ENCODE peak calls at places on chromosomes 13 and 19, in eight cellular contexts. Y is Peyer's patch, S is stomach, R is tibial nerve, E is heart left ventricle, Q is adrenal gland, M is ovary, G is IMR-90. O is an unnamed sample.

GRCh38 chr19:41698746-41699230 is 9.6 kb upstream of the CEACAM5 start:
- DNase-seq in E (no peak), Y (peak), M (no peak), G (no peak), Q (no peak), S (peak), R (no peak), O (no peak)

GRCh38 chr19:34574704-34575103 is 93.1 kb downstream of the WTIP start:
- DNase-seq in S (no peak), Y (no peak), G (no peak), M (no peak), R (no peak), Q (no peak), E (no peak), O (no peak)

GRCh38 chr13:106426909-106427308 is 108.6 kb downstream of the EFNB2 start:
- DNase-seq in G (no peak), Y (no peak), M (no peak), Q (no peak), R (no peak), S (no peak), E (no peak), O (no peak)

GRCh38 chr13:35723820-35724219 is 247.3 kb upstream of the MAB21L1 start:
- DNase-seq in E (peak), Y (no peak), Q (peak), R (no peak), G (peak), S (no peak), M (peak), O (no peak)

GRCh38 chr13:94710081-94710809 is 2.1 kb downstream of the SOX21 start:
- DNase-seq in G (no peak), Y (no peak), S (no peak), M (no peak), Q (no peak), R (no peak), E (no peak), O (no peak)

GRCh38 chr13:30004204-30004603 is 153.8 kb upstream of the UBL3 start:
- DNase-seq in Q (no peak), Y (no peak), S (no peak), E (no peak), R (no peak), M (no peak), G (peak), O (no peak)

GRCh38 chr13:31756346-31756745 is 17.0 kb downstream of the RXFP2 start:
- DNase-seq in Y (no peak), G (peak), E (no peak), Q (no peak), R (no peak), S (no peak), M (no peak), O (no peak)

GRCh38 chr19:49808762-49809154 is 4.3 kb downstream of the FUZ start:
- DNase-seq in Y (peak), S (peak), G (peak), Q (peak), E (peak), R (peak), M (peak), O (peak)

GRCh38 chr13:99548448-99548847 is 47.2 kb downstream of the TM9SF2 start:
- DNase-seq in Q (no peak), E (no peak), M (no peak), S (no peak), R (no peak), G (no peak), Y (no peak), O (no peak)

GRCh38 chr13:45296259-45296658 is 44.7 kb downstream of the TPT1 start:
- DNase-seq in G (peak), M (no peak), R (no peak), S (no peak), Y (no peak), Q (no peak), E (no peak), O (no peak)

GRCh38 chr19:31314849-31315620 is 34.2 kb downstream of the TSHZ3 start:
- DNase-seq in Q (no peak), M (no peak), G (no peak), E (no peak), R (no peak), S (no peak), Y (no peak), O (no peak)

GRCh38 chr13:23544668-23545067 is 25.5 kb upstream of the TNFRSF19 start:
- DNase-seq in S (no peak), Q (no peak), R (no peak), Y (no peak), G (no peak), E (no peak), M (no peak), O (no peak)

GRCh38 chr13:56299650-56300049 is 841.1 kb upstream of the PRR20A start:
- DNase-seq in S (no peak), Y (no peak), G (no peak), R (no peak), M (no peak), Q (no peak), E (no peak), O (no peak)

GRCh38 chr19:355134-355533 is 10.5 kb upstream of the MIER2 start:
- DNase-seq in M (no peak), G (no peak), R (no peak), Y (no peak), Q (peak), S (no peak), E (no peak), O (no peak)

GRCh38 chr13:33639640-33640080 is 178.3 kb upstream of the RFC3 start:
- DNase-seq in M (no peak), R (no peak), Q (no peak), G (no peak), S (no peak), E (no peak), Y (no peak), O (no peak)

GRCh38 chr13:44667950-44668349 is 91.8 kb upstream of the TSC22D1 start:
- DNase-seq in S (no peak), E (no peak), Y (no peak), R (no peak), M (no peak), Q (no peak), G (peak), O (no peak)

GRCh38 chr13:60654405-60654804 is 257.4 kb downstream of the TDRD3 start:
- DNase-seq in G (no peak), S (peak), M (no peak), R (no peak), Y (no peak), Q (peak), E (peak), O (no peak)

GRCh38 chr13:109256866-109257760 is 529.3 kb downstream of the IRS2 start:
- DNase-seq in Q (peak), E (no peak), M (no peak), S (no peak), R (no peak), Y (no peak), G (peak), O (no peak)

GRCh38 chr19:43638214-43638990 is 1.2 kb downstream of the CADM4 start:
- DNase-seq in R (no peak), S (no peak), E (no peak), Y (no peak), M (no peak), Q (no peak), G (no peak), O (no peak)

GRCh38 chr13:90534617-90535340 is 812.7 kb upstream of the MIR17HG start:
- DNase-seq in R (no peak), E (no peak), Y (no peak), S (no peak), G (no peak), Q (no peak), M (no peak), O (no peak)

GRCh38 chr19:17726136-17726741 is 7.0 kb downstream of the MAP1S start:
- DNase-seq in Y (no peak), E (no peak), G (no peak), Q (no peak), S (no peak), R (no peak), M (no peak), O (no peak)

GRCh38 chr19:17722655-17723240 is 3.5 kb downstream of the MAP1S start:
- DNase-seq in G (no peak), R (no peak), Y (no peak), E (no peak), S (no peak), M (no peak), Q (no peak), O (no peak)

GRCh38 chr19:17725422-17726078 is 6.3 kb downstream of the MAP1S start:
- DNase-seq in E (no peak), Y (no peak), R (no peak), Q (no peak), G (no peak), S (no peak), M (no peak), O (no peak)

GRCh38 chr19:17726914-17727773 is 7.9 kb downstream of the MAP1S start:
- DNase-seq in E (no peak), M (no peak), G (no peak), Q (no peak), Y (no peak), S (no peak), R (no peak), O (no peak)

GRCh38 chr19:17724655-17725054 is 5.4 kb downstream of the MAP1S start:
- DNase-seq in G (no peak), E (no peak), S (no peak), M (no peak), Q (no peak), R (no peak), Y (no peak), O (no peak)
- TF ChIP-seq POLR2A in G (no peak), E (no peak), S (no peak), M (no peak), Q (no peak), R (no peak), Y (no peak), O (no peak)

GRCh38 chr19:7533925-7534480 is 1.5 kb upstream of the PNPLA6 start:
- DNase-seq in Q (peak), S (peak), E (peak), G (peak), M (peak), R (peak), Y (peak), O (peak)

GRCh38 chr19:7533281-7533819 is 2.2 kb upstream of the PNPLA6 start:
- DNase-seq in Q (peak), E (peak), Y (peak), S (peak), G (peak), R (peak), M (peak), O (no peak)

GRCh38 chr19:7534531-7534980 is 961 bp upstream of the PNPLA6 start:
- DNase-seq in E (peak), G (peak), M (peak), Q (peak), S (peak), Y (peak), R (no peak), O (no peak)

GRCh38 chr19:7535993-7536685 is 622 bp downstream of the PNPLA6 start:
- DNase-seq in Q (no peak), S (no peak), E (no peak), Y (no peak), G (no peak), R (no peak), M (no peak), O (peak)

GRCh38 chr19:7535035-7535992 is at the start of gene PNPLA6:
- DNase-seq in S (peak), M (peak), Y (peak), Q (peak), G (peak), R (peak), E (peak), O (peak)
- TF ChIP-seq POLR2A in S (no peak), M (peak), Y (peak), Q (peak), G (no peak), R (peak), E (no peak), O (peak)

DNA sequence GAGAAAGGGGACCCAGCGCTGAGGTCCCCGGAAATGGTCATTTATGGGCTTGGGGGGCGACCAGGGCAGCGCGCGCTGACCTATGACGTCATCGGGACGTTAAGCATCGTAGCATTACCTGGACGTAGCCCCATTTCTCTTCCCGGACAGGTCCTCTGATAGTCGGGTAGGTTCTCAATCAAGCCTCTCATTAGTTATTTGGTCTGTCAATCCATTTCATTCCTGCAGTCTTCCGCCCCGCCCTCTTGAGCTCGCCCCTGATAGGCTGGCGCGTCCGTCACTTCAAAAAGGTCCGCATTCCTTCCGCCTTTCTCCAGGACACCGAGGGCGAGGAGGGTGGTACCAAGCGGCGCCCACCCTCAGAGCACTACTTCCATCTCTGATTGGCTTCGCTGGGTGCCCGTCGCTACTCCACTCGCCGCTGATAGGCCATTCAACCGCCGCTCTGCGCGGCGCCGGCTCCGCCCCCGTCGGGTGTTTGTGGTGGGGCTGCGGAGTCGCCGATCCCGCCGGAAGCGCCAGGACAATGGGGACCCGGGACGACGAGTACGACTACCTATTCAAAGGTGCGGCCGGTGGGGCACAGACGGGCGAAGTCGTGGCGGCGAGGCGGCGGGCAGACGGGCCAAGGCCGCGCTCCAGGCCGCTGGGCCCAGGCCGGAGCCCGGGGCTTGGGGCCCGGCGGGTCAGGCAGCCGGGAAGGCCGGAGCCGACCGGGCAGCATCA is at the start of gene RAB11B:
- DNase-seq in G (peak), R (peak), S (peak), Y (peak), E (peak), M (peak), Q (peak), O (peak)
- TF ChIP-seq POLR2A in G (peak), R (peak), S (no peak), Y (peak), E (no peak), M (peak), Q (peak), O (peak)

DNA sequence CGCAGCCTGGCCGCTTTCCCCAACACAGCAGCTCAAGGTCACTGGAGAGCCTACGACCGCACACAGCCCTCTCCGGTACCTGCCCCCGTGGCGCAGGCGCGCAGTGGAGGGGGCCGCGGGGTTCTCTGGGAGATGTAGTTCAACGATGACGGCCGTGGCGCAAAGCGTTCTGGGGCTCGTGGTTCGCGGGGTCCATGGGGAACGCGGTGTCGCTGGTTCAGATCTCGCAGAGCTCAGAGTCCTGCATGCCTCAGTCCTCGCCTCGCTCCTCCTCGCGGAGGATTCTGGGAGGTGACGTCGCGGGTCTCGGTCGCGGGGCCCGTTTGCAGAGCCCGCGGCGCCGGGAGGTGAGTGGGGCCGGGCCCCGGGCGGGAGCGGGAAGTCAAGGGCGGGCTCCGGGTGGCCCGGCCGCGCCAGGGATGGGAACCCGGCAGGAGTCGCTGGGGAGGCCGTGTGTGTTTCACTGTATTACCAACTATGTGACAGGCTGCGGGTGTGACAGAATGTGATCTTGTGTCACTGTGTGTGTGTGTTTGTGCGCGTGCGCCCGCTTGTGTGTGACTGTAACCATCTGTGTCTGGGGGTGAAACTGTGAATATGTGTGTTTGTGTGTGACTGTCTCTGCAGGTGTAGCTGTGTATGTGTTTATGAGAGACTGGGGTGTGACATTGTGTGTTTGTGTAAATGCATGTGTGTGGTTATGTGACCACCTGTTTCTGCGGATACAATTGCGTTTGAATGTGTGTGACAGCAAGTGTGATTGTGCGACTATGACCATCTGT is at the start of gene ZNF527:
- DNase-seq in S (peak), M (peak), Q (peak), E (peak), R (peak), G (peak), Y (peak), O (peak)
- TF ChIP-seq POLR2A in S (peak), M (peak), Q (peak), E (peak), R (peak), G (peak), Y (peak), O (peak)

DNA sequence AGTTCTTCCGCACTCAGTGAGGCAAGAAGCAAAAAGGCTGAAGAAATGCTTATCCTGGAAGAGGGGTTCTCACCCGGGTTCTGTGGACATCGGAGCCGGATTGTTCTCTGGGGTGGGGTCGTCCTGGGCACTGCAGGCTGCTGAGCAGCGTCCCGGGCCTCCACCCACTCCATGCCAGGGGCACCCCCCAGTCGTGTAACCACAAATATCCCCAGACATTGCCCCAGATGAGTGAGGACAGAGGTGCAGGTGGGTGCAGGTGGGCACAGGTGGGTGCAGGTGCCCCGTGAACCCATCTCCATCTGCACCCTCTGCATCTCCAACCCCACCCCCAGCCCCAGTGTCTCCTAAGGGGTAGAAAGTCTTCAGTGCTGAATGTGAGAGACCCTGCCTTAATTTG is 67.5 kb downstream of the GNG7 start:
- DNase-seq in E (no peak), Q (no peak), S (no peak), R (no peak), G (no peak), Y (no peak), M (no peak), O (no peak)
- TF ChIP-seq POLR2A in E (no peak), Q (no peak), S (no peak), R (no peak), G (no peak), Y (no peak), M (no peak), O (no peak)

O was measured in erythroblast.